ENCODE peak calls at places on chromosomes 2 and 18, in seven cellular contexts. M is GM12878, D is K562, U is SK-N-SH, W is HepG2, F is HCT116, T is H1. A is an unnamed sample.

GRCh38 chr2:59259913-59260312 is 1018.8 kb upstream of the FANCL start:
- DNase-seq in U (no peak), W (no peak), T (no peak), M (no peak), D (no peak), F (no peak), A (no peak)

GRCh38 chr2:70549064-70549710 is 4.4 kb downstream of the TGFA start:
- DNase-seq in D (no peak), M (no peak), F (no peak), T (no peak), U (no peak), W (no peak), A (no peak)

GRCh38 chr18:76405761-76406356 is 89.2 kb downstream of the ZNF516 start:
- DNase-seq in M (no peak), T (peak), D (peak), U (peak), F (peak), W (peak), A (no peak)

GRCh38 chr18:47931707-47932103 is 1.2 kb upstream of the SMAD2 start:
- DNase-seq in T (no peak), M (no peak), U (peak), F (no peak), W (no peak), D (peak), A (peak)

GRCh38 chr2:217964658-217965161 is 38.1 kb downstream of the TNS1 start:
- DNase-seq in U (peak), D (no peak), M (no peak), T (no peak), F (no peak), W (no peak), A (no peak)

GRCh38 chr2:45823723-45824206 is 172.3 kb downstream of the PRKCE start:
- DNase-seq in T (no peak), W (no peak), D (no peak), F (no peak), U (peak), M (no peak), A (peak)

GRCh38 chr2:23926289-23926749 is 604 bp downstream of the ATAD2B start:
- DNase-seq in D (no peak), F (no peak), U (peak), M (no peak), T (no peak), W (no peak), A (peak)

GRCh38 chr18:3615374-3615773 is 165.4 kb downstream of the TGIF1 start:
- DNase-seq in M (no peak), T (no peak), F (no peak), U (no peak), D (peak), W (no peak), A (no peak)

GRCh38 chr2:237819231-237819630 is 20.7 kb downstream of the RBM44 start:
- DNase-seq in W (no peak), M (no peak), T (no peak), D (no peak), F (no peak), U (no peak), A (no peak)

GRCh38 chr2:203740741-203741363 is 34.4 kb downstream of the CD28 start:
- DNase-seq in W (no peak), M (no peak), U (no peak), D (no peak), F (no peak), T (no peak), A (no peak)

GRCh38 chr2:220504890-220505564 is 877.6 kb downstream of the SLC4A3 start:
- DNase-seq in D (no peak), F (no peak), M (no peak), U (no peak), T (no peak), W (peak), A (peak)

GRCh38 chr2:218010838-218011616 is 8.2 kb upstream of the TNS1 start:
- DNase-seq in T (no peak), F (no peak), D (no peak), W (no peak), M (no peak), U (peak), A (no peak)

GRCh38 chr18:37309059-37309458 is 256.5 kb downstream of the CELF4 start:
- DNase-seq in W (peak), D (no peak), F (no peak), T (no peak), U (no peak), M (no peak), A (no peak)

GRCh38 chr2:231621051-231621879 is 28.6 kb downstream of the TEX44 start:
- DNase-seq in U (no peak), F (peak), T (peak), W (no peak), D (no peak), M (no peak), A (peak)

GRCh38 chr2:95121495-95122196 is at the start of gene MRPS5:
- DNase-seq in F (peak), M (peak), U (peak), D (peak), W (peak), T (peak), A (peak)

GRCh38 chr2:112881217-112882000 is 29.6 kb upstream of the IL37 start:
- DNase-seq in M (peak), F (peak), W (peak), T (no peak), U (no peak), D (peak), A (no peak)
- TF ChIP-seq JUND in M (no peak), F (peak), W (no peak), T (no peak), U (no peak), D (peak), A (no peak)

GRCh38 chr18:53911200-53911599 is 313.3 kb downstream of the MBD2 start:
- DNase-seq in T (no peak), F (no peak), U (no peak), W (no peak), M (no peak), D (no peak), A (no peak)

GRCh38 chr18:53906681-53907080 is 317.8 kb downstream of the MBD2 start:
- DNase-seq in M (no peak), F (no peak), W (no peak), D (no peak), T (no peak), U (no peak), A (no peak)

GRCh38 chr18:53909668-53910067 is 314.8 kb downstream of the MBD2 start:
- DNase-seq in M (no peak), T (peak), U (peak), D (peak), W (peak), F (peak), A (no peak)
- TF ChIP-seq JUND in M (no peak), T (no peak), U (no peak), D (no peak), W (no peak), F (no peak), A (no peak)

GRCh38 chr2:11477994-11478393 is 12.0 kb upstream of the E2F6 start:
- DNase-seq in U (peak), M (no peak), D (peak), W (peak), F (peak), T (peak), A (peak)
- TF ChIP-seq JUND in U (no peak), M (no peak), D (no peak), W (no peak), F (no peak), T (no peak), A (no peak)

GRCh38 chr2:197810023-197810422 is 5.6 kb downstream of the PLCL1 start:
- DNase-seq in T (no peak), W (no peak), F (no peak), D (no peak), M (no peak), U (no peak), A (no peak)

GRCh38 chr2:197809064-197809463 is 4.7 kb downstream of the PLCL1 start:
- DNase-seq in M (no peak), D (no peak), F (no peak), W (no peak), U (no peak), T (no peak), A (no peak)

GRCh38 chr2:197810490-197810889 is 6.1 kb downstream of the PLCL1 start:
- DNase-seq in D (no peak), M (no peak), U (no peak), T (no peak), W (no peak), F (no peak), A (no peak)

DNA sequence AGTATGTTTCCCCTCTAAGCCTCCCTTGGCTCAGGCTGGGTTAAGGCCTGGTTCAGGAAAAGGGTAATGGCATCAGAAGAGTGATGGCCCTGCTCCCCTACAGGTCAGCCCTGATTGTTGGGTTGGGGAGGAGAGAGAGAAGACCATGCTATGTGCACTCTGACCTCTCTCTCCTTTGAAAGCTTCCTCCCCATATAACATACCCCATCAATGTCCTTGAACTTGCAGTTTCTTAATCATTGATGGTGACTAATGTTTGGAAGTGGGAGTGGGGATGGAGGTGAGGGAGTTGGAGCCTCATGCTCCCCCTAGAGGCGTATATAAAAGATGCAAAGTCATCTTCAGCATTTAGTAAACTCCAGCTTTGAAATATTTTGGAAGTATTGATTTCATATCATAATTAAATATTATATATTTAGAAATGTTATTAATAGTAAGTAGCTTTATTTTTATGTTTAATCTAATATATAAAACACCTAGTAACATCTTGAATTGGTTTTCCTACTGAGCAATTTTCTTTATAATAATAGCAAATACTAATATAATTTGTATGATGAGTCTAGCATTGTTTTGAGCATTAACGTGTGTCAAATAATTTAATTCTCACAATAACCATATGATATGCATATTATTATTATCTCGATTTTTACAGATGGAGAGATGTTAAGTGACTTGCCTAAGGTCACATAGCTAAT is 8.8 kb downstream of the PLCL1 start:
- DNase-seq in W (peak), D (peak), T (no peak), M (no peak), U (peak), F (peak), A (no peak)
- TF ChIP-seq JUND in W (no peak), D (peak), T (no peak), M (no peak), U (no peak), F (no peak), A (no peak)

DNA sequence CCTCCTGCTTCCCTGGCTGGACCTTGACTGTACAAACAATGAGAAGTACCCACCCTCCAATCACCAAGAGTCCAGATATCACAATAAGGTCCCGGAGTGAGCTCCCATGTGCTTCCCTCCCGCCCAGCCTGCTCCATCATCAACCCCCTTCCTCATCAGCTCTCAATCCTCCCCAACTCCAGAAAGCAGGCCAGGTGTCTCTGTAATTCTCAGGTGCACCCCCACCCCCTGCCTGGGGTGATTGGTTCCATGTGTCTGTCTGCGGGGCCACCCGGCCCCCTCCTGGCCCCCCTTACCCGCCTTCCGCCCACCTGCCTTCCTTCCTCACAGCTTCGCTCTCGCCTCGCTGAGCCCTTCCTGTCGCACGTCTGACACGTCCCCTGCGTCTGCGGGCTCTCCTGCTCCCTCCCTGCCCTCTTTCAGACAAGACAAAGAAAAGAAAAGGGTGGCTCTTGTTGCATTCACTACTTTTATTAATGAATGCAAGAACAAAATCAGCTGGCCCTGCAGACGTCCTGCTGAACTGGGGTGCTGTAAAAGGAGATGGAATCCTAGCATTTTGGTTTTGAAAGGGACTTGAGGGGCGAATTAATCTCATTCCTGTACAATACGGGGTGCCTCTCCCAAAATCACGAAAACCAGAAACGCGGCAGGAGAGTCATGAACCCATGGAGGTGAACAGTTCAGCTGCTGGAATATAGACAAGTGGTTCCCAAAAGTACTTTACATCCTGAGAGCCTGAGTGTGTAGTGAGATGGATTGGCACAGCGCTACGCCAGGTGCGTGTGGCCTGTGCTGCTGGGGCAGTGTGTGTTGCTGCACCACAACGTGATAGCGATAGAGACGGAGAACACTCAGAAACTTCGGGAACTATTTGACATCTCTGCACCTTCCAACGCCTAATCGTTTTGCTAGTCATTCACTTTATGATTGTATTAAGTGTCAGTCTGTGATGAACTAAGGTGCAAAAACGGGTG is 26.4 kb upstream of the IGFBP2 start:
- DNase-seq in U (no peak), F (no peak), M (peak), D (no peak), W (no peak), T (peak), A (no peak)
- TF ChIP-seq JUND in U (no peak), F (no peak), M (no peak), D (no peak), W (no peak), T (no peak), A (no peak)

A was measured in T47D.